ENCODE peak calls at places on chromosomes 2 and 18, in four cellular contexts. I is sigmoid colon, P is AG10803, C is right lobe of liver. Z is an unnamed sample.

GRCh38 chr18:48590678-48591077 is 51.8 kb downstream of the CTIF start:
- DNase-seq in I (no peak), P (peak), C (no peak), Z (peak)

GRCh38 chr2:223601932-223602676 is at the start of gene SCG2:
- DNase-seq in I (peak), P (peak), C (peak), Z (peak)

GRCh38 chr2:189538402-189538801 is 42.2 kb downstream of the SLC40A1 start:
- DNase-seq in I (no peak), P (no peak), C (no peak), Z (no peak)

GRCh38 chr2:71749671-71750101 is 296.3 kb downstream of the DYSF start:
- DNase-seq in I (no peak), P (peak), C (no peak), Z (no peak)

GRCh38 chr2:193963472-193964119 is 1693.4 kb upstream of the SLC39A10 start:
- DNase-seq in P (peak), C (no peak), I (no peak), Z (peak)

GRCh38 chr18:47628898-47629297 is 301.6 kb downstream of the SMAD2 start:
- DNase-seq in C (no peak), I (no peak), P (no peak), Z (no peak)

GRCh38 chr2:105809099-105809473 is 64.4 kb downstream of the NCK2 start:
- DNase-seq in I (no peak), P (no peak), C (no peak), Z (no peak)

GRCh38 chr18:7918696-7919095 is 351.6 kb downstream of the PTPRM start:
- DNase-seq in C (no peak), I (no peak), P (peak), Z (peak)

GRCh38 chr2:174688079-174688478 is 76.2 kb downstream of the CHRNA1 start:
- DNase-seq in C (no peak), P (peak), I (no peak), Z (no peak)

GRCh38 chr2:109436635-109437225 is 177.0 kb downstream of the SEPTIN10 start:
- DNase-seq in C (no peak), P (no peak), I (peak), Z (no peak)

GRCh38 chr18:32351014-32351413 is 119.7 kb downstream of the GAREM1 start:
- DNase-seq in C (no peak), I (no peak), P (peak), Z (peak)

GRCh38 chr18:34031810-34032209 is 192.9 kb downstream of the NOL4 start:
- DNase-seq in I (no peak), P (no peak), C (no peak), Z (no peak)

GRCh38 chr2:150370600-150370999 is 116.9 kb downstream of the RND3 start:
- DNase-seq in I (no peak), P (no peak), C (no peak), Z (no peak)

GRCh38 chr2:156009293-156009692 is 323.2 kb downstream of the NR4A2 start:
- DNase-seq in I (no peak), P (no peak), C (no peak), Z (no peak)

GRCh38 chr2:38149533-38149932 is 73.6 kb upstream of the CYP1B1 start:
- DNase-seq in C (peak), I (no peak), P (no peak), Z (no peak)

GRCh38 chr18:60910534-60910933 is 422.7 kb upstream of the CDH20 start:
- DNase-seq in I (no peak), P (peak), C (no peak), Z (no peak)

GRCh38 chr2:236287656-236288055 is 23.4 kb upstream of the ASB18 start:
- DNase-seq in C (no peak), P (no peak), I (no peak), Z (no peak)

GRCh38 chr2:219249203-219249980 is 3.7 kb upstream of the TUBA4B start:
- DNase-seq in C (peak), I (peak), P (peak), Z (peak)

GRCh38 chr2:132550285-132550684 is 119.7 kb downstream of the LYPD1 start:
- DNase-seq in P (no peak), I (no peak), C (no peak), Z (no peak)

GRCh38 chr18:21074336-21075323 is 37.0 kb downstream of the ROCK1 start:
- DNase-seq in P (no peak), I (no peak), C (no peak), Z (no peak)

GRCh38 chr18:79941473-79942119 is 9.9 kb downstream of the SLC66A2 start:
- DNase-seq in P (no peak), I (peak), C (peak), Z (no peak)

GRCh38 chr2:25543939-25544338 is 129.4 kb downstream of the DTNB start:
- DNase-seq in I (no peak), P (no peak), C (no peak), Z (no peak)

GRCh38 chr2:24652265-24653232 is 140.6 kb downstream of the PTRHD1 start:
- DNase-seq in C (no peak), P (no peak), I (no peak), Z (no peak)

GRCh38 chr18:49898421-49898820 is 85.1 kb upstream of the ACAA2 start:
- DNase-seq in C (no peak), P (peak), I (no peak), Z (peak)

GRCh38 chr2:129827251-129827894 is 152.1 kb upstream of the RAB6C start:
- DNase-seq in P (no peak), I (no peak), C (no peak), Z (no peak)

GRCh38 chr2:44273076-44273475 is 2.2 kb upstream of the SLC3A1 start:
- DNase-seq in I (no peak), C (no peak), P (no peak), Z (no peak)

GRCh38 chr2:10302479-10303173 is at the start of gene HPCAL1:
- DNase-seq in I (peak), P (peak), C (peak), Z (peak)

GRCh38 chr2:31563273-31563839 is 17.4 kb downstream of the SRD5A2 start:
- DNase-seq in P (no peak), I (no peak), C (no peak), Z (peak)

GRCh38 chr2:42303252-42303651 is 57.8 kb downstream of the COX7A2L start:
- DNase-seq in I (no peak), P (no peak), C (no peak), Z (no peak)
- TF ChIP-seq CTCF in I (no peak), P (no peak), C (no peak), Z (no peak)

DNA sequence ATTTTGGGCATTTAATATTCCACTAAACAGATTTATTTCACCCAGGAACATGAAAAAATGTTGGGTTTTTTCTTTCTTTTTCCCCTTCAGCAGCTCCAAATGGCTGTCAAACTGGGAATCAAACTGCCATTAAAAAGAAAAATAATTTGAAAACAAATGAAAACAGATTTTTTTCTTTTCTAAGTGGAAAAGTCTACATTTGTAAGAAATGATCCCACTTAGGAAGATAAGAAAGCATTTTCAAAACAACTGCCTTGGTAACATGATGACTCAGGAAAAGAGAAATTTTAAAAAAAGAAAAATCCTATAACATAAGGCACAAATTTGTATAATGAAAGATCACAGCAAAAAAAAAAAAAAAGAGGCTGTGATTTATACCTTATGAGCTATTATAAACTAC is 20.0 kb downstream of the ZNF521 start:
- DNase-seq in C (no peak), P (peak), I (no peak), Z (no peak)
- H3K4me3 ChIP-seq in C (no peak), P (no peak), I (no peak), Z (no peak)

DNA sequence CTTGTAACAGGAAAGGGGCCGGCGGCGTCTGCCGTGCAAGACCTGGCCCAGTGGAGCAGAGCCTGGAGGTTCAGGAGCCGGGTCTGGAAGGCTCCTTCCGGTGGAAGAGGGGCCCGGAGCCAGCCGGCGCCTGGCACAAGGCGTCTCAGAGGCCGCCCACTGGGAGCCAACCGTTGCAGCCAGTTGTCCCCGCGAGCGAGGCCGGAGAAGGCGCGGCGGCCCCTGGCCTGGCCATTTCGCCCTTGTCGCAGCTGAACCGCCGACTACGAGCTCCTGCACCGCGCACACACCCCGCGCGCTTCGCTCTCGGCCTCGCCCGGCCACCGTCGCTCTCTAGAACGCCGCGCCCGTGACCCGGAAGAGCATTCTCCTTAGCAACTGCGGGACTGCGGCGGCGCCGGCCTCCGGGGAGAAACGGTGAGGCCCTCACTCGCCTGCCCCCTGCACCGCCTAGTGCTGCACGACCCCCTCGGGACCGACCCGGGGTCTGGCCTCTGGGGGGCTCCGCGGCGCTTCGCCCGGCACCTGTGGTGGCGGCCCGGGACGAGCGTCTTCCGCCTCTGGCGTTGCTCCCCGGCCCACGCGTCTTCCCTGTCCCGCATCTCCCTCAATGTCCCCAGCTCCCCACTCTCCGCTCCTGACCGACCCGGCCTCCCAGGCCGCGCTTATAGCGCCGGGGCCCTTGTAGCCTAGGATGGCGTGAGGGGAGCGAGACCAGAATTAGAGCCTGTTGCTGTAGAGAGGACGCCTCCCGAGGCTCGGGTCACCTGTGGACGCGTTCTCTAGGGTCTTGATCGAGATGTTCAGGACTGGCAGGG is at the start of gene DIS3L2:
- DNase-seq in P (peak), C (peak), I (peak), Z (peak)
- TF ChIP-seq CTCF in P (no peak), C (no peak), I (no peak), Z (no peak)

GRCh38 chr2:98463081-98463481 is 18.4 kb downstream of the INPP4A start:
- DNase-seq in P (no peak), C (no peak), I (peak), Z (no peak)
- H3K4me3 ChIP-seq in P (no peak), C (no peak), I (no peak), Z (no peak)

GRCh38 chr18:58581265-58581664 is 47.6 kb downstream of the ALPK2 start:
- DNase-seq in P (peak), C (no peak), I (no peak), Z (peak)
- TF ChIP-seq CTCF in P (peak), C (no peak), I (no peak), Z (peak)

GRCh38 chr18:356763-357162 is 88.9 kb upstream of the THOC1 start:
- DNase-seq in C (no peak), I (no peak), P (no peak), Z (no peak)
- H3K4me3 ChIP-seq in C (no peak), I (no peak), P (no peak), Z (no peak)

Z was measured in foreskin fibroblast.